ENCODE peak calls at places on chromosomes 16 and 17, in seven cellular contexts. I, E, R, H, V, P and N are unnamed samples.

GRCh38 chr17:69672924-69673323 is 258.4 kb downstream of the MAP2K6 start:
- DNase-seq in P (no peak), I (no peak), H (no peak), R (no peak), V (no peak), E (no peak), N (no peak)

GRCh38 chr17:4972752-4973151 is 5.1 kb upstream of the SPAG7 start:
- DNase-seq in I (no peak), P (no peak), H (no peak), E (no peak), R (no peak), V (no peak), N (no peak)

GRCh38 chr17:38702900-38703741 is 2.0 kb upstream of the MLLT6 start:
- DNase-seq in E (no peak), R (peak), P (no peak), H (no peak), I (no peak), V (no peak), N (peak)

GRCh38 chr17:45867702-45868101 is 23.0 kb downstream of the SPPL2C start:
- DNase-seq in I (peak), R (peak), E (no peak), H (no peak), P (no peak), V (no peak), N (no peak)

GRCh38 chr16:50209548-50210265 is 56.6 kb downstream of the TENT4B start:
- DNase-seq in R (no peak), P (no peak), E (no peak), H (no peak), I (no peak), V (no peak), N (no peak)

GRCh38 chr17:37752482-37752881 is 7.6 kb upstream of the HNF1B start:
- DNase-seq in P (no peak), R (no peak), V (no peak), E (no peak), H (no peak), I (no peak), N (no peak)

GRCh38 chr16:4785758-4786433 is 2.2 kb downstream of the SEPTIN12 start:
- DNase-seq in V (no peak), E (no peak), P (no peak), H (no peak), I (no peak), R (no peak), N (no peak)

GRCh38 chr16:57091990-57092785 is at the start of gene CPNE2:
- DNase-seq in P (peak), R (peak), V (peak), I (no peak), H (no peak), E (peak), N (peak)

GRCh38 chr17:48577330-48577945 is 712 bp downstream of the HOXB4 start:
- DNase-seq in R (peak), H (no peak), V (no peak), P (no peak), I (no peak), E (no peak), N (no peak)

GRCh38 chr17:48564200-48565023 is 13.7 kb downstream of the HOXB4 start:
- DNase-seq in E (no peak), R (no peak), V (no peak), P (no peak), I (no peak), H (no peak), N (no peak)

GRCh38 chr17:57271821-57272220 is 15.5 kb downstream of the MSI2 start:
- DNase-seq in P (no peak), I (no peak), R (no peak), H (no peak), E (no peak), V (no peak), N (no peak)

GRCh38 chr16:1537138-1537577 is 3.7 kb downstream of the TMEM204 start:
- DNase-seq in P (no peak), R (no peak), I (no peak), H (no peak), E (no peak), V (no peak), N (no peak)
- TF ChIP-seq TAF1 in P (no peak), R (no peak), I (no peak), H (no peak), E (no peak), V (no peak), N (no peak)

GRCh38 chr16:86156155-86156554 is 257.2 kb downstream of the IRF8 start:
- DNase-seq in V (no peak), E (no peak), H (no peak), I (no peak), R (no peak), P (no peak), N (no peak)
- TF ChIP-seq POLR2AphosphoS5 in V (no peak), E (no peak), H (no peak), I (no peak), R (no peak), P (no peak), N (no peak)

GRCh38 chr17:51607512-51607911 is 347.2 kb downstream of the UTP18 start:
- DNase-seq in E (no peak), H (no peak), I (no peak), P (no peak), V (no peak), R (no peak), N (no peak)

GRCh38 chr17:51598824-51599223 is 338.5 kb downstream of the UTP18 start:
- DNase-seq in R (no peak), I (no peak), V (no peak), E (no peak), H (no peak), P (no peak), N (no peak)

GRCh38 chr17:51604299-51605020 is 344.1 kb downstream of the UTP18 start:
- DNase-seq in P (no peak), V (no peak), H (no peak), R (no peak), E (no peak), I (no peak), N (no peak)

GRCh38 chr17:51597340-51597739 is 337.0 kb downstream of the UTP18 start:
- DNase-seq in I (no peak), H (no peak), R (no peak), P (no peak), V (no peak), E (no peak), N (no peak)

GRCh38 chr17:51601622-51602261 is 341.4 kb downstream of the UTP18 start:
- DNase-seq in H (no peak), I (no peak), V (no peak), P (no peak), E (no peak), R (no peak), N (no peak)
- TF ChIP-seq TAF1 in H (no peak), I (no peak), V (no peak), P (no peak), E (no peak), R (no peak), N (no peak)

GRCh38 chr16:15609286-15609649 is 33.7 kb downstream of the MARF1 start:
- DNase-seq in P (no peak), I (no peak), E (no peak), H (no peak), R (no peak), V (no peak), N (no peak)

GRCh38 chr16:15605869-15606520 is 37.0 kb downstream of the MARF1 start:
- DNase-seq in H (no peak), I (no peak), V (no peak), R (no peak), E (no peak), P (no peak), N (no peak)

GRCh38 chr16:15606521-15607220 is 36.3 kb downstream of the MARF1 start:
- DNase-seq in I (no peak), E (no peak), V (no peak), P (no peak), H (no peak), R (no peak), N (no peak)

GRCh38 chr16:15608398-15609285 is 34.3 kb downstream of the MARF1 start:
- DNase-seq in I (peak), H (no peak), V (no peak), E (no peak), P (no peak), R (no peak), N (no peak)

GRCh38 chr16:15607700-15608396 is 35.1 kb downstream of the MARF1 start:
- DNase-seq in I (peak), V (no peak), P (no peak), E (no peak), H (no peak), R (no peak), N (no peak)
- TF ChIP-seq POLR2AphosphoS5 in I (no peak), V (no peak), P (no peak), E (no peak), H (no peak), R (no peak), N (no peak)

GRCh38 chr16:907361-907760 is 63.4 kb downstream of the LMF1 start:
- DNase-seq in H (no peak), V (no peak), E (no peak), I (no peak), P (no peak), R (no peak), N (no peak)

GRCh38 chr16:910181-910580 is 60.6 kb downstream of the LMF1 start:
- DNase-seq in R (no peak), E (no peak), P (no peak), H (no peak), I (no peak), V (no peak), N (no peak)

GRCh38 chr16:909281-910000 is 61.3 kb downstream of the LMF1 start:
- DNase-seq in V (no peak), H (no peak), I (no peak), E (no peak), P (no peak), R (no peak), N (no peak)

GRCh38 chr16:907819-908218 is 63.0 kb downstream of the LMF1 start:
- DNase-seq in E (no peak), R (no peak), V (no peak), I (no peak), P (no peak), H (no peak), N (no peak)

DNA sequence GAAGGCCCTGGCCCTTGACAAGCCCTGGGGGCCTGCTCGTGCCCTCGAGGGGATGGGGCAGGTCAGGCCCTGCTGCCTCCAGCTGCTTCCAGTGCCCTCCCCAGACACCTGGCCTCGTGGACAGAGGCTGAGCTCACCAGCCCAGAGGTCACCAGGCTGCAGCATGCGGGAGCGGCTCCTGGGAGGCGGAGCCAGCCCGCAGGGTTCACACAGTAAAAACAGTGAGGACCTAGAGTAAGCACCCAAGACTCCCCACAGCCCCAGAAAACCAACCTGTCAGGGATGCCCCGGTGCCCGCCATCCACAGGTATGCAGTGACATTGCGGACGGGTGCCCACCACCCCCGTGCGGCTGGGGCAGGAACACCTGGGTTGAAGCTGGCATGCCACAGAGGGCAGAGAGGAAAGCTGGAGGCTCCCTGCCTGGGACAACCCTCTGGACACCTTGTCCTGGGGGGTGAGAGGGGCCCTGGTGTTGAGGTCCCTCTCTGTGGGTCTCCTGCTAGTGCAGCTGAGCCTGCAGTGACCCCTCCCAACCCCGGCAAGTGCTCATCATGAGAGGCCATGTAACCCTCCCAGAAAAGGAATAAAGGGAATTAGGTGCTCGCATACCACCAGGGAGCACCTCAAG is 62.1 kb downstream of the LMF1 start:
- DNase-seq in H (no peak), P (no peak), E (no peak), V (no peak), I (no peak), R (no peak), N (no peak)
- TF ChIP-seq TAF1 in H (no peak), P (no peak), E (no peak), V (no peak), I (no peak), R (no peak), N (no peak)

GRCh38 chr17:76501018-76501826 is at the start of gene RHBDF2:
- DNase-seq in V (peak), P (peak), I (peak), R (peak), E (peak), H (peak), N (peak)
- TF ChIP-seq POLR2AphosphoS5 in V (peak), P (no peak), I (peak), R (no peak), E (peak), H (peak), N (no peak)

GRCh38 chr16:10926867-10927266 is 15.4 kb downstream of the DEXI start:
- DNase-seq in I (no peak), H (no peak), E (no peak), R (no peak), P (no peak), V (no peak), N (no peak)

GRCh38 chr16:10930755-10931093 is 11.5 kb downstream of the DEXI start:
- DNase-seq in V (no peak), E (no peak), H (no peak), I (no peak), R (no peak), P (no peak), N (no peak)

GRCh38 chr16:10929853-10930754 is 12.2 kb downstream of the DEXI start:
- DNase-seq in I (no peak), V (no peak), E (no peak), H (no peak), P (no peak), R (no peak), N (no peak)

GRCh38 chr16:10926094-10926493 is 16.2 kb downstream of the DEXI start:
- DNase-seq in R (no peak), V (no peak), I (no peak), H (no peak), P (no peak), E (no peak), N (no peak)

DNA sequence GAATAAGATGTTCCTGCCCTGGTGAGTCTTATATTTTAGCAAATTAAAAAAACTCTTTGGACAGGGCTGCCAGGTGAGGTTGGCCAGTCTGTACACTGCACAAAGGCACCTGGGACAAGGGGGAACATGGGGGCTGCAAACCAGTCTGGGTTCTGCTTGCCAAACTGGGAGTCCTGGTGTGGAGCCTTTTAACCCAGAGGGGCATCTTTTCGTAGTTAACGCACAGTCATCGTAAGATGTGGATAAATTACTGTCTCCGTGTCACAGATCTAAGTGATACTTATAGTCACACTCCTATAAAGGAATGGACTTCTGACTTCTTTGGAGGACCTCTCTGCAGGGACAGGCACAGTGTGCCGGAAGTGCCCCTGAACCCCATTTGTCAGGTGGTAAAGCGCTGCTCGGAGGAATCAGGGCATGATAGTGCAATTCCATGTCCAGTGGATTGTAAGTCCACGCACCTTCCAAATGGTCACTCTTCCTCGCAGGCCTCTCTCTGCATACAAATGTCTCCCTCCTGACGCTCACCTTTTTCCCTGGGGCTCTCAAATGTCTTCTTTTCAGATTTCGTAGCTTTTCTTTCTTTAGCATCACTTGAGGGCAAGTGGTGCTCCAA is 14.7 kb downstream of the DEXI start:
- DNase-seq in V (no peak), I (no peak), H (no peak), E (no peak), P (no peak), R (no peak), N (no peak)
- TF ChIP-seq TAF1 in V (no peak), I (no peak), H (no peak), E (no peak), P (no peak), R (no peak), N (no peak)

GRCh38 chr16:81583893-81584705 is 139.5 kb downstream of the CMIP start:
- DNase-seq in E (no peak), V (no peak), H (no peak), I (no peak), R (no peak), P (no peak), N (no peak)
- TF ChIP-seq POLR2AphosphoS5 in E (no peak), V (no peak), H (no peak), I (no peak), R (no peak), P (no peak), N (no peak)